ENCODE peak calls at places on chromosomes 13 and 19, in four cellular contexts. Y is AG04450, A is GM12865, Z is kidney epithelial cell. I is an unnamed sample.

GRCh38 chr13:46648166-46648607 is 95.2 kb downstream of the LRCH1 start:
- DNase-seq in A (peak), Y (no peak), Z (no peak), I (no peak)

GRCh38 chr13:97212540-97213146 is 9.5 kb upstream of the MBNL2 start:
- DNase-seq in Y (no peak), A (peak), Z (no peak), I (peak)

GRCh38 chr13:44313674-44314073 is 60.0 kb upstream of the SERP2 start:
- DNase-seq in Y (no peak), A (peak), Z (peak), I (peak)

GRCh38 chr19:5536337-5536894 is 31.3 kb downstream of the TINCR start:
- DNase-seq in Z (no peak), Y (no peak), A (no peak), I (peak)

GRCh38 chr19:55559684-55560083 is 14.3 kb upstream of the SBK3 start:
- DNase-seq in Z (no peak), Y (no peak), A (no peak), I (no peak)

GRCh38 chr19:16679811-16680210 is 18.9 kb downstream of the TMEM38A start:
- DNase-seq in A (no peak), Y (no peak), Z (no peak), I (no peak)

GRCh38 chr13:92547256-92547655 is 679.4 kb upstream of the GPC6 start:
- DNase-seq in Y (peak), A (no peak), Z (peak), I (no peak)

GRCh38 chr19:1220452-1221037 is 15.0 kb downstream of the STK11 start:
- DNase-seq in Y (no peak), Z (no peak), A (no peak), I (no peak)

GRCh38 chr19:653425-653824 is 9.6 kb downstream of the RNF126 start:
- DNase-seq in A (no peak), Z (no peak), Y (no peak), I (no peak)

GRCh38 chr13:37369618-37370017 is 228.9 kb downstream of the POSTN start:
- DNase-seq in Z (no peak), A (no peak), Y (peak), I (no peak)

GRCh38 chr13:104024416-104025170 is 958.4 kb upstream of the SLC10A2 start:
- DNase-seq in A (no peak), Z (no peak), Y (no peak), I (peak)

GRCh38 chr13:77062097-77062496 is 35.1 kb upstream of the FBXL3 start:
- DNase-seq in A (no peak), Z (no peak), Y (no peak), I (no peak)

GRCh38 chr19:23415561-23416191 is 20.4 kb upstream of the ZNF91 start:
- DNase-seq in Y (no peak), Z (no peak), A (no peak), I (peak)

DNA sequence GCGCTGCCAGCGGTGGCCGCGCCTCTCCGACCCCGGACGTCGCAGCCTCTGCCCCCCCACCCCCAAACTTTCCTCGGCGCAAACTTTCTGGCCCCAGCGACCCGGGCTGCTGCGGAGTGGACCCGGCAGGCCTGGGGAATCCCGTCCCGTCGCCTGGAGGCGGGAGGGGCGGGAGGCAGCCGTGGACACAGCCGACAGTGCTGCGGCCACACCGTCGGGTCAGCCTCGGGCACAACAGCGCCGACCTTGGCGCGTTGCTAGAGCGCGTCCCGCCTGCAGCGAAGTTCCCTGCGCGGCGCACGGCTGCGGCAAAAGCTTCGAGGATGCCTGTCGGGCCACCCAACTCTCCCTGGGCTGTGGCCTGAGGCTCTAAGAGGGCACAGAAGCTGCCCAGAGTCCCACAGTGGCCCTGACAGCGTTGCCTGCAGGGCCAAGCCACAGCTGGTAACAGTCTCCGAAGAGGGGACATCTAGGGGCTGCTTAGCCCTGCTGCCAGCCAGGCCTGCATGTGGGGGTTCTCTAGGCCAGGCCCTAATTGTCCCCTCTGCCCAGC is 1.3 kb downstream of the NFIX start:
- DNase-seq in A (no peak), Y (no peak), Z (no peak), I (peak)
- H3K4me3 ChIP-seq in A (no peak), Y (peak), Z (peak), I (peak)

GRCh38 chr19:41310031-41310831 is at the start of gene CCDC97:
- DNase-seq in A (peak), Y (peak), Z (no peak), I (peak)

GRCh38 chr19:41308450-41309224 is 1.3 kb upstream of the CCDC97 start:
- DNase-seq in Z (no peak), A (peak), Y (peak), I (peak)

GRCh38 chr19:41309225-41310030 is 544 bp upstream of the CCDC97 start:
- DNase-seq in Y (no peak), Z (no peak), A (peak), I (no peak)

GRCh38 chr19:41311072-41311471 is 1.1 kb downstream of the CCDC97 start:
- DNase-seq in Z (no peak), Y (no peak), A (no peak), I (no peak)

GRCh38 chr19:41311613-41312012 is 1.6 kb downstream of the CCDC97 start:
- DNase-seq in A (no peak), Z (no peak), Y (no peak), I (no peak)
- H3K4me3 ChIP-seq in A (peak), Z (no peak), Y (peak), I (peak)

GRCh38 chr19:3664879-3665642 is 35.2 kb downstream of the PIP5K1C start:
- DNase-seq in Z (no peak), Y (no peak), A (peak), I (no peak)
- H3K4me3 ChIP-seq in Z (no peak), Y (no peak), A (no peak), I (no peak)

DNA sequence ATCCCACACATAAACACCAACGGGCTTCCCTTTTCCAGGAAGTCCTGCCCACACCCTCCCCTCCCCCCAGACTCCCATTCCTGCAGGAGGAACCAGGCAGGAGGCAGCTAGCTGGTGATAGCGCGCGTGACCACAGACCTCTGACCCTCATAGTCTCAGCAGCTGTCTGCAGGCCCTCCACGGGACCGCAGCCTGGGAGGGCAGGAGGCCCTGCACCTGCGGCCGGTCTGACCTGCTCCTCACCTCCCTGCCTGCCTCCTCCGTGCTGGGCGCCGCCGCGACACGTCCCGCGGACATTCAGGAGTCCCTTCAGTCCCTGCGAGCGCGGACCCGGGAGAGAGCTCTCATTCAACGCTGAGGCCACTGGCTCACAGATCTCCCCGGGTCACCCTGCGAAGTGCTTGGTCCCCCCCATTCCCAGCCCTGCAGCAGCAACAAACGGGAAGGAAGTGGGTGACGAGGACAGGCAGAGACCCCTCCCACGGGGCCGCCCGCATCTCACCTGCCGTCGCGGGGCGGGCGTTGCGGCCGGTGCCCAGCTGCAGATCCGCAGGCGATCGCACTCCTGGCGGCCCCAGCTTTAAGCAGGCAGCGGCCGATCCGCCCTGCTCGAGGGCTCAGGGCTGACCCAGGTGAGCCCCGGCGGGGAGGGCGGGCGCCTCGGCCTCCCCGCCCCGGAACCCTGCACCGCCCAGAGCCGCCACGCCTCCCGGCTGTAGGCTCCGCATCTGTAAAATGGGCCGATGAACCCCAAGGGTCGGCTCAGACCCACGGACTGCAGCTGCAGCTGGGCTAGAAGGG is 1.1 kb upstream of the ACP5 start:
- DNase-seq in Z (no peak), A (peak), Y (no peak), I (no peak)
- H3K4me3 ChIP-seq in Z (peak), A (peak), Y (peak), I (no peak)

DNA sequence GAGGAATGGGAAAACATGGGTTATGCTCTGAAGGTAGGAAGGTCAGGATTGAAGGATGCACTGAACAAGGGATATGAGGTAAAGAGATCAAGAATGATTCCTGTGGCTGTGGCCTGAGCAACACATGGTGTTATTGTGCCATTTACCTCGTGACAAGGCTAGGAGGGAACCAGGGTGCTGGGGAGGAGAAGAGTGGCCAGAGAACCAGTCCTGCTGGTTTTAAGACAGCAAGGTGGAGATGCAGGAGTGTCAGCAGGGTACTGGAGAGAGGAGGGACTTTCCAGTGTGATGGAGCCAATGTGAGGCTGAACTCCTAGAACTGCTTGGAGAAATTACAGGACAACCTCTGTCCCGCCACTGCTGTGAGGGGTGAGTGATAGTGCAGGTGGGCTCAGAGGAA is 282.4 kb downstream of the MYO16 start:
- DNase-seq in A (no peak), Y (no peak), Z (no peak), I (no peak)
- H3K4me3 ChIP-seq in A (no peak), Y (no peak), Z (no peak), I (no peak)

DNA sequence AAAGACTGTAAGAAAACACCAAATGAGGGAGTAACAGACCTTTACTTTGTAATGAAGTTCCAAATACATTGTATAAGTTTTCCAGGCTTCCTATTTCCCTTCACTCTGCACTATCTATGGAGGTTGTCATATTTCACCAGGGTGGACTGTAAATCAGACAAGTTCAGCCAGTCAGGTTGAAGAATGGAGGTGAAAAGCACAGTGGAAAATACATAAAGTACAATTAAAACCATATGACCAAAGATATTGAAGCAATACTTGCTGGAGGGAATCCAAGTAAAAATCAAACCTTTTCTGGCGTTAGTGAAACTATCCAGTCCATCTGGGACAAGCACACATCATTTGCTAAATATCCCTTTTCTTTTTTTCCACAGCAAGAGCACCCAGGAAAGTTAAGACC is 3.2 kb downstream of the LHFPL6 start:
- DNase-seq in Z (no peak), Y (no peak), A (no peak), I (no peak)
- H3K4me3 ChIP-seq in Z (no peak), Y (peak), A (no peak), I (peak)

DNA sequence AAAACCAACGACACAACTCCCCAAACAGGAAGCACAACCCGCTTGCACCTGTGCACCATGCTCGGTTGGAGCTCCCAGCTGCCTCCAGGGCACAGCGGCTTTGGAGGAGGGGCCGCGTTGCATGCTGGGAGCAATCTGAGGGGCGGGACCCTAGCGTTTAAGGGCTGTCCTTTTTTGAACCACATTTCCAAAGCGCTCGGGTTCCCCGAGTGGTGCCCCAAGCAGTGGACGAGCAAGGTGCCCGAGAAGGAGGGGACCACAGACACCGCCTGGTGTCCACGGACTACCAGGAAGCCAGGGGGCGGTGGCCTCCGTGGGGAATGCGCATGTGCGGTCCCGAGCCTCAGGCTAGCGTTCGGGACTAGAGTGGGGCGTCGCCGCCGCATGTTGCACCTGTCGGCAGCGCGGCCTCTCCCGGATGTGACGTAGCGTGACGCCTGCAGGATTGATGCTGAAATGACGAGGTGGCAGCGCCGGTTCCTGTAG is 11.9 kb upstream of the ZNF57 start:
- DNase-seq in A (peak), Z (no peak), Y (no peak), I (no peak)
- H3K4me3 ChIP-seq in A (peak), Z (no peak), Y (no peak), I (no peak)

DNA sequence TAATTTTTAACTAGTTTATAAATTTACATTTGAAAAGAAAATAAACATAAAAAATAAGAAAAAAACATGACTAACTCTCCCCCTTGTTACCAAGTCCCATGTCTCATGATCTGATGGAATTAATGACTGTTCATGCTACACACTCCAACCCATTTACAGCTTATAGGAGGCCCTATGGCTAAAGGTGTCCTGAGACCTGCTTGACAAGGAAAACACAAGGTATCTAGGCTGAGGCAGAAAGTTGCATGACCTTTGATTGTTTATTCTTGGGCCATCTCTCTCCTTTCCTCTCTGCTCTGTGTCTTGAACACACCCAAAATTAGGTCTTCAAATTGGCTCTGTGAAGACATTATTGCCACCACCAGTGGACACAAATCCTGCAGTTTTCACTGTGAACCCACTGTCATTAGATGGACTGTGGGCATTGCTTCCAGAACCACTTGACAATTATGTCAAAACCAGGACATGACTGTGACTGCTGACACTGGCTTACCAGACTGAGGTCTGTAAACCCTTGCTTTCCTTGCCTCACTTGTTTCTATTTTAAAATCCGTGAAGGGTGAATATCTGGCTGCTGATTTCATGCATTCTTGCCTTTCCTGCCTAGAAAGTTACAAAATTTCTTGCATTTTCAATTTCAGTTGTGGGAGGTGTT is 386.5 kb upstream of the SPRY2 start:
- DNase-seq in Y (no peak), Z (no peak), A (no peak), I (no peak)
- H3K4me3 ChIP-seq in Y (no peak), Z (no peak), A (no peak), I (no peak)

GRCh38 chr19:48837081-48837524 is 812 bp upstream of the HSD17B14 start:
- DNase-seq in Z (no peak), A (peak), Y (no peak), I (peak)
- H3K4me3 ChIP-seq in Z (peak), A (peak), Y (peak), I (no peak)

DNA sequence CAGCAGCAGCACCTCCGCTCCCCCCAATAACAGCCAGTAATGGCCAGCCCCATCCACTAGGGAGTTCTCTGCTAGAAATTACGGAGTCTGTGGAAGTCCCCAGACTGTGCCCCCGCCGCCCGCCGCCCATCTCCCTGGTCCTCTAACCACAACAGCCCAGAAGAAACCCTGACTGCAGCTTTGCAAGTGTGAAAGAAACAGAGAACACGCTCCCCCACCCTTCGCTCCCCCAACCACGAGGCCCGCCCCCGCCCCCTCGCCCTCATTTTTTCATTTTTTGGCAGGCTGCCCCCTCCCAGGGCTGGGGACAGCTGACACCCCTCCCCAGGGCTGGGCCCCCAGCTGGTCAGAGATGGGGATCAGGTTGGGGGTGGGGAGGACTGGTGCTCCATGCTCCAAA is 29.6 kb upstream of the ASF1B start:
- DNase-seq in Z (no peak), Y (no peak), A (peak), I (no peak)
- H3K4me3 ChIP-seq in Z (no peak), Y (no peak), A (no peak), I (no peak)

I was measured in MG63.